ENCODE peak calls at places on chromosome 22, in five cellular contexts. R is astrocyte of the spinal cord, J is endothelial cell, C is right lobe of liver, W is progenitor cell of endocrine pancreas. L is an unnamed sample.

GRCh38 chr22:41713004-41713403 is 13.7 kb downstream of the MEI1 start:
- DNase-seq in R (no peak), J (no peak), C (no peak), W (no peak), L (no peak)

GRCh38 chr22:47013861-47014635 is 251.6 kb downstream of the TBC1D22A start:
- DNase-seq in R (no peak), J (no peak), C (no peak), W (no peak), L (peak)

GRCh38 chr22:45740236-45740635 is 68.6 kb downstream of the ATXN10 start:
- DNase-seq in R (no peak), J (no peak), C (no peak), W (no peak), L (no peak)

GRCh38 chr22:46070722-46071450 is 79.4 kb upstream of the PPARA start:
- DNase-seq in R (peak), J (no peak), C (peak), W (no peak), L (no peak)

GRCh38 chr22:20204821-20205220 is 54.0 kb upstream of the CCDC188 start:
- DNase-seq in R (no peak), J (no peak), C (no peak), W (no peak), L (no peak)

GRCh38 chr22:20013382-20013871 is 3.2 kb downstream of the ARVCF start:
- DNase-seq in R (peak), J (peak), C (peak), W (peak), L (peak)

GRCh38 chr22:45649809-45650208 is 21.8 kb upstream of the ATXN10 start:
- DNase-seq in R (no peak), J (no peak), C (no peak), W (no peak), L (peak)

GRCh38 chr22:41909290-41910049 is 5.4 kb downstream of the SHISA8 start:
- DNase-seq in R (no peak), J (peak), C (no peak), W (no peak), L (no peak)

GRCh38 chr22:45684169-45684568 is 12.5 kb downstream of the ATXN10 start:
- DNase-seq in R (peak), J (no peak), C (no peak), W (no peak), L (no peak)

GRCh38 chr22:42863349-42863911 is 6.4 kb upstream of the ARFGAP3 start:
- DNase-seq in R (peak), J (no peak), C (no peak), W (no peak), L (no peak)

GRCh38 chr22:42931421-42932196 is 74.5 kb upstream of the ARFGAP3 start:
- DNase-seq in R (no peak), J (no peak), C (no peak), W (no peak), L (no peak)

GRCh38 chr22:40791241-40791640 is 27.9 kb downstream of the SLC25A17 start:
- DNase-seq in R (peak), J (no peak), C (no peak), W (no peak), L (no peak)

GRCh38 chr22:44033689-44034088 is 9.6 kb downstream of the PARVB start:
- DNase-seq in R (peak), J (no peak), C (peak), W (no peak), L (no peak)

GRCh38 chr22:19876314-19876940 is 21.8 kb upstream of the GNB1L start:
- DNase-seq in R (no peak), J (no peak), C (peak), W (no peak), L (peak)

GRCh38 chr22:47168900-47169800 is 406.7 kb downstream of the TBC1D22A start:
- DNase-seq in R (no peak), J (no peak), C (peak), W (no peak), L (peak)

GRCh38 chr22:22979121-22979724 is 91.1 kb upstream of the GNAZ start:
- DNase-seq in R (no peak), J (no peak), C (no peak), W (no peak), L (no peak)

GRCh38 chr22:21823740-21824438 is 43.6 kb downstream of the MAPK1 start:
- DNase-seq in R (peak), J (no peak), C (no peak), W (no peak), L (no peak)

GRCh38 chr22:45444168-45444567 is 30.7 kb downstream of the RIBC2 start:
- DNase-seq in R (no peak), J (no peak), C (no peak), W (no peak), L (no peak)

GRCh38 chr22:46763051-46763705 is 728 bp downstream of the TBC1D22A start:
- DNase-seq in R (peak), J (peak), C (no peak), W (no peak), L (peak)

GRCh38 chr22:46764779-46765485 is 2.5 kb downstream of the TBC1D22A start:
- DNase-seq in R (no peak), J (no peak), C (no peak), W (no peak), L (peak)

GRCh38 chr22:19168088-19168890 is 10.2 kb downstream of the SLC25A1 start:
- DNase-seq in R (no peak), J (no peak), C (no peak), W (no peak), L (no peak)

GRCh38 chr22:45997077-45997774 is 20.3 kb upstream of the WNT7B start:
- DNase-seq in R (peak), J (peak), C (peak), W (no peak), L (peak)

GRCh38 chr22:37259540-37260029 is 15.5 kb upstream of the RAC2 start:
- DNase-seq in R (peak), J (peak), C (peak), W (no peak), L (peak)

GRCh38 chr22:36727110-36727509 is 23.6 kb upstream of the CACNG2 start:
- DNase-seq in R (no peak), J (no peak), C (no peak), W (no peak), L (no peak)

GRCh38 chr22:25853501-25853900 is 111.5 kb downstream of the MYO18B start:
- DNase-seq in R (no peak), J (no peak), C (no peak), W (no peak), L (no peak)

GRCh38 chr22:25852223-25852622 is 110.2 kb downstream of the MYO18B start:
- DNase-seq in R (no peak), J (no peak), C (no peak), W (no peak), L (no peak)

GRCh38 chr22:25849514-25849913 is 107.5 kb downstream of the MYO18B start:
- DNase-seq in R (no peak), J (no peak), C (no peak), W (no peak), L (no peak)

GRCh38 chr22:25853078-25853477 is 111.1 kb downstream of the MYO18B start:
- DNase-seq in R (no peak), J (no peak), C (no peak), W (no peak), L (no peak)

DNA sequence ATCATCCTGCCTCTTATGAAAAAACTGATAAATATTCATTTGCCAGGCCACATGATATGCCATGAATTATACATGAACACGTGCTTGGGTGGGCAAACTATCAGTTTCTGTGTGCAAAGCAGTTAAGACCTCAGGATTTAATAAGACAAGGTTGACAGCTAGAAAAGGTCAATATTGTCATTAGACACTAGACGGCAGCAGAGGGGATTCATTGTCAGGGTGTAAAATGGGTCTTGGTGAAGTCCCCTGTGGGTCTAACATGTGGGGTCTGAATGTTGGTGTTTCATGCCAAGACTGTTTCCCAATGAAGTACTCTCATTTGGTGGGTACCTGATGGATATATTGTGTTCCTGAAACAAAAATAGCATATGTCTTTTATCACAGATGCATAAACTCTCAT is 111.9 kb downstream of the MYO18B start:
- DNase-seq in R (no peak), J (no peak), C (no peak), W (no peak), L (no peak)
- TF ChIP-seq CTCF in R (no peak), J (no peak), C (no peak), W (peak), L (peak)

GRCh38 chr22:39528681-39529486 is 3.7 kb downstream of the RPS19BP1 start:
- DNase-seq in R (peak), J (peak), C (peak), W (peak), L (peak)

GRCh38 chr22:39532215-39533071 is at the start of gene RPS19BP1:
- DNase-seq in R (peak), J (peak), C (peak), W (peak), L (peak)

GRCh38 chr22:39529487-39529851 is 3.1 kb downstream of the RPS19BP1 start:
- DNase-seq in R (no peak), J (no peak), C (peak), W (no peak), L (no peak)

GRCh38 chr22:39530136-39530535 is 2.4 kb downstream of the RPS19BP1 start:
- DNase-seq in R (no peak), J (no peak), C (peak), W (no peak), L (no peak)

DNA sequence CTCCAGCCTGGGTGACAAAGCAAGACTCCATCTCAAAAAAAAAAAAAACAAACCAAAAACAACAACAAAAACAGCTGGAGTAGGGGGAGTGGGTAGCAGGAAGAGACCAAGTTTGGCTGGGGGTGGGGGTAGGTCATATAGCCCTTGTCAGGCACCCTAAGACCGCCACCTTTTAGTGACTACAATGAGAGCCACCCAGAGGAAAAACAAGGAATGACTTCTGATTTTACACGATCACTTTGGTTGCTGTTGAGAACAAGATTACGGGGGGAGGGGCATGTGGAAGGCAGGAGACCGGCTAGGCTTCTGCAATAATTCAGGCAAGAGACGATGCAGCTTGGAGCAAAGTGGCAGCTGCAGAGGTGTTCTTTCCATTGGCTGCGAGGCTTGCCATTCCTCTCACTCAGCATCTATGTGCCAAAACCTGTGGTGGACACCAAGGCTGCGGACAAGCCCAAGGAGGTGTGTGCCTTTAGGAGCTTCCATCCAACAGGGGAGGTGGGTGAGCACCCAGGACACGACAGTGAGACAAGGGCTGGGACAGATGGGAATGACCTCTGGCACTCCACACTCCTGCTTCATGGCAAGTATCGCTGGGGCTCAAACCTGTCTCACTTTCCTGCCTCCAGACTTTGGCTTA is 1.7 kb downstream of the RPS19BP1 start:
- DNase-seq in R (peak), J (no peak), C (peak), W (no peak), L (no peak)
- TF ChIP-seq CTCF in R (peak), J (peak), C (no peak), W (peak), L (peak)

DNA sequence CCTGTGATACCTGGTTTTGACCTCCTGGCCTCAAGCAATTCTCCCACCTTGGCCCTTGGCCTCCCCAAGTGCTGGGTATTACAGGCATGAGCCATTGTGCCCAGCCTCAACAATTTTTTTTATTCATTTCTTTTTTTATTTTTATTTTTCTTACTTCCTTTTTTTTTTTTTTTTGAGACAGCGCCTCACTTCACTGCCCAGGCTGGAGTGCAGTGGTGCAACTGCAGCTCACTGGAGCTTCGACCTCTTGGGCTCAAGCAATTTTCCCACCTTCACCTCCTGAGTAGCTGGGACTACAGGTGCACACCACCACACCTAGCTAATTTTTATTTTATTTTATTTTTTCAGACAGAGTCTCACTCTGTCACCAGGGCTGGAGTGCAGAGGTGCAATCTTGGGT is 25.5 kb upstream of the CECR2 start:
- DNase-seq in R (no peak), J (no peak), C (no peak), W (no peak), L (peak)
- TF ChIP-seq CTCF in R (no peak), J (no peak), C (no peak), W (no peak), L (no peak)

GRCh38 chr22:50274311-50274710 is 4.1 kb upstream of the MAPK11 start:
- DNase-seq in R (peak), J (no peak), C (peak), W (no peak), L (no peak)
- TF ChIP-seq CTCF in R (peak), J (no peak), C (peak), W (peak), L (peak)

GRCh38 chr22:27682438-27682837 is 119.1 kb downstream of the MN1 start:
- DNase-seq in R (no peak), J (peak), C (no peak), W (no peak), L (no peak)
- TF ChIP-seq CTCF in R (peak), J (peak), C (no peak), W (peak), L (peak)

GRCh38 chr22:35299217-35299716 is 427 bp upstream of the TOM1 start:
- DNase-seq in R (peak), J (no peak), C (no peak), W (no peak), L (no peak)
- TF ChIP-seq CTCF in R (no peak), J (no peak), C (no peak), W (no peak), L (no peak)

GRCh38 chr22:32175751-32176644 is 16.9 kb upstream of the C22orf42 start:
- DNase-seq in R (no peak), J (peak), C (no peak), W (peak), L (no peak)
- TF ChIP-seq CTCF in R (no peak), J (no peak), C (no peak), W (no peak), L (no peak)

GRCh38 chr22:29798801-29799200 is 31.6 kb downstream of the UQCR10 start:
- DNase-seq in R (no peak), J (no peak), C (peak), W (no peak), L (no peak)

GRCh38 chr22:29798318-29798717 is 31.1 kb downstream of the UQCR10 start:
- DNase-seq in R (no peak), J (no peak), C (no peak), W (no peak), L (no peak)

GRCh38 chr22:29801153-29801552 is 34.0 kb downstream of the UQCR10 start:
- DNase-seq in R (no peak), J (no peak), C (no peak), W (no peak), L (no peak)

GRCh38 chr22:29797351-29797750 is 30.2 kb downstream of the UQCR10 start:
- DNase-seq in R (no peak), J (no peak), C (no peak), W (no peak), L (no peak)

GRCh38 chr22:29799217-29799680 is 32.1 kb downstream of the UQCR10 start:
- DNase-seq in R (peak), J (no peak), C (peak), W (no peak), L (no peak)
- TF ChIP-seq CTCF in R (no peak), J (no peak), C (no peak), W (no peak), L (no peak)